ENCODE peak calls at places on chromosomes 3 and 15, in eight cellular contexts. One of them, this sample, is unnamed.

GRCh38 chr3:29503969-29504368 is 223.1 kb downstream of the RBMS3 start:
- DNase-seq in AG09309: no peak
- DNase-seq in breast epithelium: no peak
- DNase-seq in fibroblast of villous mesenchyme: peak
- DNase-seq in cardiac fibroblast: peak
- DNase-seq in DND-41: no peak
- DNase-seq in epithelial cell of esophagus: no peak
- DNase-seq in foreskin fibroblast: no peak
- DNase-seq in this sample: peak

GRCh38 chr3:10526366-10526765 is 21.0 kb upstream of the ATP2B2 start:
- DNase-seq in AG09309: no peak
- DNase-seq in breast epithelium: peak
- DNase-seq in fibroblast of villous mesenchyme: no peak
- DNase-seq in cardiac fibroblast: no peak
- DNase-seq in DND-41: no peak
- DNase-seq in epithelial cell of esophagus: no peak
- DNase-seq in foreskin fibroblast: no peak
- DNase-seq in this sample: no peak

GRCh38 chr3:129829640-129830039 is 63.9 kb downstream of the TMCC1 start:
- DNase-seq in AG09309: peak
- DNase-seq in breast epithelium: no peak
- DNase-seq in fibroblast of villous mesenchyme: peak
- DNase-seq in cardiac fibroblast: peak
- DNase-seq in DND-41: peak
- DNase-seq in epithelial cell of esophagus: peak
- DNase-seq in foreskin fibroblast: peak
- DNase-seq in this sample: peak

GRCh38 chr3:186220365-186220764 is 111.5 kb upstream of the ETV5 start:
- DNase-seq in AG09309: no peak
- DNase-seq in breast epithelium: no peak
- DNase-seq in fibroblast of villous mesenchyme: no peak
- DNase-seq in cardiac fibroblast: no peak
- DNase-seq in DND-41: no peak
- DNase-seq in epithelial cell of esophagus: peak
- DNase-seq in foreskin fibroblast: no peak
- DNase-seq in this sample: no peak

GRCh38 chr3:183309276-183309675 is 56.2 kb downstream of the B3GNT5 start:
- DNase-seq in AG09309: no peak
- DNase-seq in breast epithelium: no peak
- DNase-seq in fibroblast of villous mesenchyme: no peak
- DNase-seq in cardiac fibroblast: no peak
- DNase-seq in DND-41: no peak
- DNase-seq in epithelial cell of esophagus: no peak
- DNase-seq in foreskin fibroblast: no peak
- DNase-seq in this sample: no peak

GRCh38 chr3:122100591-122101491 is 45.7 kb downstream of the CD86 start:
- DNase-seq in AG09309: no peak
- DNase-seq in breast epithelium: no peak
- DNase-seq in fibroblast of villous mesenchyme: no peak
- DNase-seq in cardiac fibroblast: peak
- DNase-seq in DND-41: no peak
- DNase-seq in epithelial cell of esophagus: peak
- DNase-seq in foreskin fibroblast: no peak
- DNase-seq in this sample: peak

GRCh38 chr3:39166932-39167532 is 13.6 kb upstream of the CSRNP1 start:
- DNase-seq in AG09309: peak
- DNase-seq in breast epithelium: no peak
- DNase-seq in fibroblast of villous mesenchyme: peak
- DNase-seq in cardiac fibroblast: peak
- DNase-seq in DND-41: no peak
- DNase-seq in epithelial cell of esophagus: peak
- DNase-seq in foreskin fibroblast: peak
- DNase-seq in this sample: peak

GRCh38 chr3:40186508-40186907 is 123.0 kb upstream of the EIF1B start:
- DNase-seq in AG09309: no peak
- DNase-seq in breast epithelium: no peak
- DNase-seq in fibroblast of villous mesenchyme: no peak
- DNase-seq in cardiac fibroblast: no peak
- DNase-seq in DND-41: no peak
- DNase-seq in epithelial cell of esophagus: no peak
- DNase-seq in foreskin fibroblast: no peak
- DNase-seq in this sample: no peak

GRCh38 chr3:43162573-43163084 is 56.8 kb upstream of the POMGNT2 start:
- DNase-seq in AG09309: no peak
- DNase-seq in breast epithelium: no peak
- DNase-seq in fibroblast of villous mesenchyme: no peak
- DNase-seq in cardiac fibroblast: no peak
- DNase-seq in DND-41: no peak
- DNase-seq in epithelial cell of esophagus: no peak
- DNase-seq in foreskin fibroblast: no peak
- DNase-seq in this sample: no peak

GRCh38 chr3:135970500-135971116 is 5.1 kb downstream of the PPP2R3A start:
- DNase-seq in AG09309: no peak
- DNase-seq in breast epithelium: no peak
- DNase-seq in fibroblast of villous mesenchyme: no peak
- DNase-seq in cardiac fibroblast: peak
- DNase-seq in DND-41: no peak
- DNase-seq in epithelial cell of esophagus: peak
- DNase-seq in foreskin fibroblast: peak
- DNase-seq in this sample: no peak

GRCh38 chr15:58770519-58770856 is 614 bp upstream of the MINDY2 start:
- DNase-seq in AG09309: peak
- DNase-seq in breast epithelium: no peak
- DNase-seq in fibroblast of villous mesenchyme: peak
- DNase-seq in cardiac fibroblast: peak
- DNase-seq in DND-41: no peak
- DNase-seq in epithelial cell of esophagus: peak
- DNase-seq in foreskin fibroblast: peak
- DNase-seq in this sample: peak

GRCh38 chr3:114119776-114120175 is 59.1 kb downstream of the DRD3 start:
- DNase-seq in AG09309: no peak
- DNase-seq in breast epithelium: no peak
- DNase-seq in fibroblast of villous mesenchyme: no peak
- DNase-seq in cardiac fibroblast: no peak
- DNase-seq in DND-41: no peak
- DNase-seq in epithelial cell of esophagus: no peak
- DNase-seq in foreskin fibroblast: no peak
- DNase-seq in this sample: peak

GRCh38 chr15:31267161-31268107 is 59.2 kb upstream of the KLF13 start:
- DNase-seq in AG09309: no peak
- DNase-seq in breast epithelium: peak
- DNase-seq in fibroblast of villous mesenchyme: no peak
- DNase-seq in cardiac fibroblast: no peak
- DNase-seq in DND-41: peak
- DNase-seq in epithelial cell of esophagus: no peak
- DNase-seq in foreskin fibroblast: no peak
- DNase-seq in this sample: no peak

GRCh38 chr3:146172586-146172985 is 11.6 kb upstream of the PLOD2 start:
- DNase-seq in AG09309: no peak
- DNase-seq in breast epithelium: no peak
- DNase-seq in fibroblast of villous mesenchyme: no peak
- DNase-seq in cardiac fibroblast: no peak
- DNase-seq in DND-41: no peak
- DNase-seq in epithelial cell of esophagus: no peak
- DNase-seq in foreskin fibroblast: no peak
- DNase-seq in this sample: peak

GRCh38 chr3:148815736-148816135 is 11.9 kb upstream of the CPB1 start:
- DNase-seq in AG09309: no peak
- DNase-seq in breast epithelium: no peak
- DNase-seq in fibroblast of villous mesenchyme: no peak
- DNase-seq in cardiac fibroblast: no peak
- DNase-seq in DND-41: no peak
- DNase-seq in epithelial cell of esophagus: no peak
- DNase-seq in foreskin fibroblast: no peak
- DNase-seq in this sample: no peak

GRCh38 chr3:144394052-144394451 is 422.4 kb downstream of the DIPK2A start:
- DNase-seq in AG09309: no peak
- DNase-seq in breast epithelium: no peak
- DNase-seq in fibroblast of villous mesenchyme: no peak
- DNase-seq in cardiac fibroblast: peak
- DNase-seq in DND-41: no peak
- DNase-seq in epithelial cell of esophagus: peak
- DNase-seq in foreskin fibroblast: peak
- DNase-seq in this sample: no peak

GRCh38 chr3:49841126-49841525 is 15.2 kb downstream of the TRAIP start:
- DNase-seq in AG09309: no peak
- DNase-seq in breast epithelium: no peak
- DNase-seq in fibroblast of villous mesenchyme: peak
- DNase-seq in cardiac fibroblast: peak
- DNase-seq in DND-41: peak
- DNase-seq in epithelial cell of esophagus: peak
- DNase-seq in foreskin fibroblast: no peak
- DNase-seq in this sample: peak

GRCh38 chr15:67185621-67186225 is 68.7 kb downstream of the AAGAB start:
- DNase-seq in AG09309: no peak
- DNase-seq in breast epithelium: no peak
- DNase-seq in fibroblast of villous mesenchyme: peak
- DNase-seq in cardiac fibroblast: peak
- DNase-seq in DND-41: no peak
- DNase-seq in epithelial cell of esophagus: no peak
- DNase-seq in foreskin fibroblast: peak
- DNase-seq in this sample: peak

GRCh38 chr3:148238421-148238821 is 459.3 kb upstream of the AGTR1 start:
- DNase-seq in AG09309: no peak
- DNase-seq in breast epithelium: no peak
- DNase-seq in fibroblast of villous mesenchyme: no peak
- DNase-seq in cardiac fibroblast: no peak
- DNase-seq in DND-41: no peak
- DNase-seq in epithelial cell of esophagus: no peak
- DNase-seq in foreskin fibroblast: peak
- DNase-seq in this sample: no peak

GRCh38 chr15:33865416-33865815 is 102.9 kb upstream of the CHRM5 start:
- DNase-seq in AG09309: no peak
- DNase-seq in breast epithelium: no peak
- DNase-seq in fibroblast of villous mesenchyme: peak
- DNase-seq in cardiac fibroblast: peak
- DNase-seq in DND-41: no peak
- DNase-seq in epithelial cell of esophagus: no peak
- DNase-seq in foreskin fibroblast: no peak
- DNase-seq in this sample: peak

GRCh38 chr3:171981271-171981605 is 58.1 kb upstream of the FNDC3B start:
- DNase-seq in AG09309: no peak
- DNase-seq in breast epithelium: no peak
- DNase-seq in fibroblast of villous mesenchyme: no peak
- DNase-seq in cardiac fibroblast: no peak
- DNase-seq in DND-41: no peak
- DNase-seq in epithelial cell of esophagus: no peak
- DNase-seq in foreskin fibroblast: no peak
- DNase-seq in this sample: no peak

GRCh38 chr3:42408156-42408555 is 2.3 kb downstream of the LYZL4 start:
- DNase-seq in AG09309: no peak
- DNase-seq in breast epithelium: no peak
- DNase-seq in fibroblast of villous mesenchyme: no peak
- DNase-seq in cardiac fibroblast: no peak
- DNase-seq in DND-41: no peak
- DNase-seq in epithelial cell of esophagus: no peak
- DNase-seq in foreskin fibroblast: no peak
- DNase-seq in this sample: no peak

GRCh38 chr3:15647629-15648167 is 46.2 kb downstream of the BTD start:
- DNase-seq in AG09309: peak
- DNase-seq in breast epithelium: no peak
- DNase-seq in fibroblast of villous mesenchyme: peak
- DNase-seq in cardiac fibroblast: peak
- DNase-seq in DND-41: peak
- DNase-seq in epithelial cell of esophagus: peak
- DNase-seq in foreskin fibroblast: peak
- DNase-seq in this sample: peak
- H3K4me3 ChIP-seq in AG09309: peak
- H3K4me3 ChIP-seq in breast epithelium: no peak
- H3K4me3 ChIP-seq in fibroblast of villous mesenchyme: no peak
- H3K4me3 ChIP-seq in cardiac fibroblast: no peak
- H3K4me3 ChIP-seq in DND-41: no peak
- H3K4me3 ChIP-seq in epithelial cell of esophagus: no peak
- H3K4me3 ChIP-seq in foreskin fibroblast: peak
- H3K4me3 ChIP-seq in this sample: no peak

DNA sequence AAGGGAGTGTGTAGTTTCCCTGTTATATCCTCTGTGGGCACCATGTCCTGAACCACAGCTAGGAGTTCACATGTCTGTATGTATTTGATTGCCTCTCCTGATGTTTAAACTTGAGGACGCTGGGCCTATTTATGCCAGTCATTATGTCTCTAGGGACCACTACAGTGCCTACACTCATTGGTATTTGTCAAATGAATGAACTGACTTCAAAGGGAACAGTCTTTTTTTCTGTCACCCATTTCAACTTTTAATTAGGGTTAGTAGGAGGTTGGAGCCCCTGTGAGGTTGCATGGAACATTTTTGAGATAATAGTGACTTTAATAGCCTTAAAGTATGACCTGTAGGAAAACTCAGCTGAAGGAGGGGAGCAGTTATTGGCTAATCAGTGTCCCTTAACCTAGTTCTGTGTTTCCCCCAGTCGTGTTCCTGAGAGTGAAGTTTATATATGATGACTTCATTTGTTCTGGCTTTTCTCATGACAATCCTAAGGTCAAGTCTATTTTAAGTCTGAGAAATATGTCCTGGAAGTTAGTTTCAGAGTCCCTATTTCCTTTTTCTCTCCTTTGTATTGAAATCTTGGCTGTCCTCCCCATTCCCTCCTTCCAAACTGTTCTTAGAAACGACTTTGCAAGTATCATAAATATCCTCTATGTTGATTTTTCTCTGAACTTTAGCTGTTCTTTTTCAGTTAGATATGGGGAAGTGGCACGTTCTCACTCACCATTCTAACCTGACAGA is 29.0 kb downstream of the PDE8A start:
- DNase-seq in AG09309: no peak
- DNase-seq in breast epithelium: no peak
- DNase-seq in fibroblast of villous mesenchyme: peak
- DNase-seq in cardiac fibroblast: peak
- DNase-seq in DND-41: no peak
- DNase-seq in epithelial cell of esophagus: no peak
- DNase-seq in foreskin fibroblast: no peak
- DNase-seq in this sample: peak
- TF ChIP-seq CTCF in AG09309: no peak
- TF ChIP-seq CTCF in breast epithelium: peak
- TF ChIP-seq CTCF in fibroblast of villous mesenchyme: no peak
- TF ChIP-seq CTCF in cardiac fibroblast: no peak
- TF ChIP-seq CTCF in DND-41: peak
- TF ChIP-seq CTCF in epithelial cell of esophagus: no peak
- TF ChIP-seq CTCF in foreskin fibroblast: peak
- TF ChIP-seq CTCF in this sample: no peak

GRCh38 chr15:45114751-45115085 is 592 bp downstream of the DUOXA2 start:
- DNase-seq in AG09309: no peak
- DNase-seq in breast epithelium: no peak
- DNase-seq in fibroblast of villous mesenchyme: no peak
- DNase-seq in cardiac fibroblast: no peak
- DNase-seq in DND-41: no peak
- DNase-seq in epithelial cell of esophagus: no peak
- DNase-seq in foreskin fibroblast: no peak
- DNase-seq in this sample: no peak
- H3K4me3 ChIP-seq in AG09309: no peak
- H3K4me3 ChIP-seq in breast epithelium: no peak
- H3K4me3 ChIP-seq in fibroblast of villous mesenchyme: no peak
- H3K4me3 ChIP-seq in cardiac fibroblast: no peak
- H3K4me3 ChIP-seq in DND-41: no peak
- H3K4me3 ChIP-seq in epithelial cell of esophagus: no peak
- H3K4me3 ChIP-seq in foreskin fibroblast: no peak
- H3K4me3 ChIP-seq in this sample: no peak

DNA sequence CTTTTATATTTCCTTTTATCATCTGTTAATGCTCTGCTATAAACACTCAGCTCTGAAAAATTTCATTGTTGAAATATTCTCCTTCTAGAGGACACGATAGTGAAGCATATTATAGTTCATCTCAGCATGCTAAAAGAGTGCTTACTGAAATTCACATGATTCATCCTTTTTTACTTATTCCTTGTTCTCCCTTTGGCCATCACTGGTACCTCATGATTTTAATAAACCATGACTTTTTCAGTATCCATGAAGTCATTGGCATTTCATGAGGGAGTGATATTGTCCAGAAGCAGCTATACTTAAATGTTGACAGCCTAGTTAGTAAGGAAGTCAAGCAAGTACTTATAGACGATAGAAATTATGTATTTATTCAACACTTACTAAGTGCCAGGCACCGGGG is 112.7 kb downstream of the PROS1 start:
- DNase-seq in AG09309: no peak
- DNase-seq in breast epithelium: no peak
- DNase-seq in fibroblast of villous mesenchyme: no peak
- DNase-seq in cardiac fibroblast: no peak
- DNase-seq in DND-41: no peak
- DNase-seq in epithelial cell of esophagus: no peak
- DNase-seq in foreskin fibroblast: no peak
- DNase-seq in this sample: no peak
- TF ChIP-seq CTCF in AG09309: no peak
- TF ChIP-seq CTCF in breast epithelium: no peak
- TF ChIP-seq CTCF in fibroblast of villous mesenchyme: no peak
- TF ChIP-seq CTCF in cardiac fibroblast: no peak
- TF ChIP-seq CTCF in DND-41: no peak
- TF ChIP-seq CTCF in epithelial cell of esophagus: no peak
- TF ChIP-seq CTCF in foreskin fibroblast: no peak
- TF ChIP-seq CTCF in this sample: no peak

This sample was measured in choroid plexus epithelial cell.